ENCODE peak calls at places on chromosomes 3 and 15, in nine cellular contexts. V, U, G, C, J, F, L, Y and R are unnamed samples.

GRCh38 chr3:15053541-15053940 is 11.6 kb downstream of the MRPS25 start:
- DNase-seq in J (no peak), Y (no peak), C (no peak), L (no peak), V (no peak), U (no peak), G (no peak), F (no peak), R (no peak)

GRCh38 chr3:49880581-49881328 is 11.0 kb upstream of the CAMKV start:
- DNase-seq in U (peak; percentile 87), V (no peak), F (no peak), C (no peak), L (no peak), J (no peak), Y (no peak), G (no peak), R (no peak)

GRCh38 chr3:9178697-9179096 is 70.7 kb downstream of the SRGAP3 start:
- DNase-seq in G (no peak), V (no peak), F (no peak), U (no peak), Y (no peak), J (no peak), C (no peak), L (no peak), R (no peak)

GRCh38 chr15:36130641-36131310 is 448.6 kb upstream of the CDIN1 start:
- DNase-seq in L (no peak), U (no peak), Y (no peak), C (no peak), J (no peak), G (no peak), F (no peak), V (no peak), R (no peak)

GRCh38 chr3:87333393-87333892 is 57.1 kb upstream of the POU1F1 start:
- DNase-seq in J (peak; percentile 71), C (peak; percentile 95), V (no peak), G (no peak), L (peak; percentile 91), F (no peak), U (no peak), Y (peak; percentile 91), R (peak; percentile 82)

GRCh38 chr3:78410077-78410476 is 1357.7 kb downstream of the ROBO1 start:
- DNase-seq in G (no peak), U (no peak), C (no peak), L (no peak), F (no peak), V (no peak), J (no peak), Y (no peak), R (no peak)

GRCh38 chr3:73503781-73504180 is 121.0 kb downstream of the PDZRN3 start:
- DNase-seq in F (no peak), G (no peak), L (no peak), J (no peak), Y (no peak), V (no peak), C (no peak), U (no peak), R (no peak)

GRCh38 chr3:141828487-141829284 is 47.8 kb upstream of the ATP1B3 start:
- DNase-seq in G (no peak), J (peak; percentile 57), L (no peak), V (no peak), Y (no peak), U (peak; percentile 27), F (no peak), C (peak; percentile 42), R (no peak)

GRCh38 chr15:70447927-70448698 is 315.2 kb downstream of the UACA start:
- DNase-seq in J (peak; percentile 40), L (no peak), G (no peak), V (peak; percentile 25), F (no peak), U (no peak), Y (no peak), C (no peak), R (no peak)

GRCh38 chr3:13110678-13111116 is 37.5 kb upstream of the IQSEC1 start:
- DNase-seq in F (no peak), C (no peak), G (no peak), L (no peak), Y (no peak), J (no peak), V (no peak), U (peak; percentile 60), R (peak; percentile 74)

GRCh38 chr3:13109516-13109915 is 36.3 kb upstream of the IQSEC1 start:
- DNase-seq in C (no peak), J (no peak), L (no peak), V (no peak), G (no peak), Y (no peak), F (no peak), U (no peak), R (no peak)

GRCh38 chr3:13111874-13112520 is 38.8 kb upstream of the IQSEC1 start:
- DNase-seq in C (no peak), L (no peak), Y (no peak), V (no peak), F (no peak), G (no peak), J (no peak), U (no peak), R (no peak)

GRCh38 chr3:13112521-13113345 is 39.5 kb upstream of the IQSEC1 start:
- DNase-seq in L (no peak), U (no peak), V (no peak), F (no peak), G (no peak), C (no peak), Y (no peak), J (no peak), R (no peak)

GRCh38 chr3:13111173-13111873 is 38.1 kb upstream of the IQSEC1 start:
- DNase-seq in C (no peak), U (no peak), F (no peak), G (no peak), V (no peak), J (no peak), L (no peak), Y (no peak), R (no peak)
- H3K4me3 ChIP-seq in C (no peak overlapping the region), U (no peak overlapping the region), F (no peak overlapping the region), G (no peak overlapping the region), V (no peak overlapping the region), J (no peak overlapping the region), L (no peak overlapping the region), Y (no peak overlapping the region), R (no peak overlapping the region)

GRCh38 chr15:30903497-30904187 is at the start of gene FAN1:
- DNase-seq in L (peak; percentile 90), C (peak; percentile 87), U (peak; percentile 90), F (no peak), G (peak; percentile 92), J (peak; percentile 91), V (peak; percentile 66), Y (peak; percentile 87), R (peak; percentile 44)
- TF ChIP-seq CTCF in L (no peak), C (no peak), U (no peak), F (no peak), G (no peak), J (no peak), V (no peak), Y (no peak), R (no peak)

GRCh38 chr15:62060896-62061280 is 641 bp upstream of the VPS13C start:
- DNase-seq in C (no peak), V (no peak), J (no peak), Y (no peak), F (no peak), L (no peak), U (no peak), G (no peak), R (no peak)

GRCh38 chr15:62059818-62060115 is 480 bp downstream of the VPS13C start:
- DNase-seq in C (peak; percentile 62), F (no peak), U (no peak), L (no peak), G (no peak), V (no peak), J (peak; percentile 53), Y (peak; percentile 48), R (no peak)

GRCh38 chr15:62059108-62059817 is 984 bp downstream of the VPS13C start:
- DNase-seq in Y (no peak), J (peak; percentile 27), C (peak; percentile 29), F (no peak), L (peak; percentile 61), G (no peak), V (no peak), U (no peak), R (no peak)

GRCh38 chr15:62060116-62060895 is at the start of gene VPS13C:
- DNase-seq in G (peak; percentile 97), U (peak; percentile 97), V (peak; percentile 86), J (peak; percentile 96), F (no peak), C (peak; percentile 94), L (peak; percentile 98), Y (peak; percentile 91), R (peak; percentile 75)

DNA sequence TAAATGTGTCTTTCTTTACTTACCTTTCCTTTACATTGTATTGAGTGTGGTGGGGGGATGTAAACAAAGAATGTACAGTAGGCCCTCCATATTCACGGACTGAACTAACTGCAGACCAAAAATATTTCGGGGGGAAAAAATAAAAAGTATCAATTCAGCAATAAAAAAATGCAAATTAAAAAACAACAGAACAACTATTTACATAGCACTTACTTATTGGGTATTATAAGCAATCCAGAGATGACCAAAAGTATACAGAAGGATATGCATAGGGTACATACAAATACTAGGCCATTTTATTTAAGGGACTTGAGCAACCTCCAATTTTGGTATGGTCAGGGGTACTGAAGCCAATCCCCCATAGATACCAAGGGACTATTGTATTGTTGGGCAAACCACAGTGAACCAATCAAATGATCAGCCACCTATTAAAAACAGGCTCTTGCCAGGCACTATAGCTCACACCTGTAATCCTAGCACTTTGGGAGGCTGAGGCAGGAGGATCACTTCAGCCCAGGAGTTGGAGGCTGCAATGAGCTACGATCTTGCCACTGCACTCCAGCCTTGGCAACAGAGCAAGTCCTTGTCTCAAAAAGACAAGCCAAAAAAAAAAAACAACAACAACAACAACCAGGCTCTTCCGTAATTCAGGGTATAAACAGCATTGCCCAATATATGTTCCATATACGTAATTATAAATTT is 1.8 kb downstream of the VPS13C start:
- DNase-seq in F (no peak), Y (no peak), U (no peak), V (no peak), C (no peak), G (no peak), J (no peak), L (no peak), R (no peak)
- H3K4me3 ChIP-seq in F (no peak overlapping the region), Y (no peak overlapping the region), U (no peak overlapping the region), V (no peak overlapping the region), C (peak overlapping the region; percentile 12), G (peak overlapping the region; percentile 90), J (no peak overlapping the region), L (no peak overlapping the region), R (no peak overlapping the region)

GRCh38 chr15:90790057-90790456 is 72.9 kb downstream of the BLM start:
- DNase-seq in G (no peak), V (no peak), L (no peak), F (no peak), U (no peak), J (no peak), C (no peak), Y (no peak), R (no peak)

GRCh38 chr15:90782450-90782849 is 65.3 kb downstream of the BLM start:
- DNase-seq in G (no peak), V (no peak), J (no peak), U (no peak), C (no peak), L (no peak), Y (no peak), F (no peak), R (no peak)

GRCh38 chr15:90789496-90789895 is 72.3 kb downstream of the BLM start:
- DNase-seq in V (no peak), C (no peak), U (no peak), J (no peak), Y (no peak), L (no peak), G (no peak), F (no peak), R (no peak)

GRCh38 chr15:90790561-90790960 is 73.4 kb downstream of the BLM start:
- DNase-seq in G (no peak), U (no peak), V (no peak), Y (no peak), C (peak; percentile 82), J (peak; percentile 52), L (no peak), F (no peak), R (no peak)

GRCh38 chr15:90787881-90788280 is 70.7 kb downstream of the BLM start:
- DNase-seq in L (peak; percentile 70), J (peak; percentile 41), Y (peak; percentile 12), U (no peak), G (no peak), F (no peak), C (peak; percentile 62), V (no peak), R (no peak)
- TF ChIP-seq CTCF in L (no peak), J (no peak), Y (no peak), U (no peak), G (no peak), F (no peak), C (no peak), V (no peak), R (no peak)